ENCODE peak calls at places on chromosomes 11 and 22, in nine cellular contexts. R is cardiac muscle cell, C is body of pancreas, V is lower lobe of right lung, G is endothelial cell of umbilical vein, Z is thoracic aorta, I is pancreas, F is IMR-90, Y is suprapubic skin. D is an unnamed sample.

GRCh38 chr11:46855863-46856262 is 9.8 kb upstream of the CKAP5 start:
- DNase-seq in I (no peak), R (no peak), G (no peak), V (no peak), F (no peak), C (no peak), Y (no peak), Z (no peak), D (no peak)

GRCh38 chr11:68056317-68057285 is 17.8 kb downstream of the TCIRG1 start:
- DNase-seq in G (no peak), I (no peak), F (no peak), R (no peak), C (no peak), Y (no peak), V (no peak), Z (no peak), D (peak; percentile 13)

GRCh38 chr11:65429724-65430405 is 7.3 kb downstream of the NEAT1 start:
- DNase-seq in F (peak; percentile 80), R (no peak), Y (peak; percentile 88), I (peak; percentile 79), G (peak; percentile 79), Z (no peak), C (peak; percentile 82), V (peak; percentile 79), D (peak; percentile 87)

GRCh38 chr11:78525720-78526119 is 48.9 kb downstream of the NARS2 start:
- DNase-seq in C (no peak), V (no peak), G (no peak), Z (no peak), Y (no peak), I (no peak), F (no peak), R (no peak), D (no peak)

GRCh38 chr11:130042093-130042591 is 27.6 kb upstream of the APLP2 start:
- DNase-seq in I (no peak), F (peak; percentile 99), G (peak; percentile 95), Z (no peak), R (no peak), V (no peak), C (peak; percentile 40), Y (no peak), D (no peak)

GRCh38 chr11:48019230-48019584 is 38.8 kb downstream of the PTPRJ start:
- DNase-seq in G (peak; percentile 65), I (no peak), Z (no peak), V (no peak), F (no peak), C (no peak), R (no peak), Y (no peak), D (no peak)

GRCh38 chr11:19677380-19678080 is 35.1 kb upstream of the NAV2 start:
- DNase-seq in C (no peak), G (no peak), V (no peak), F (no peak), I (no peak), R (no peak), Y (no peak), Z (no peak), D (no peak)

GRCh38 chr11:131883332-131883731 is 512.9 kb downstream of the NTM start:
- DNase-seq in G (no peak), R (no peak), C (no peak), V (no peak), Y (no peak), F (no peak), Z (no peak), I (no peak), D (no peak)

GRCh38 chr11:7673724-7674434 is 579 bp upstream of the CYB5R2 start:
- DNase-seq in F (no peak), I (no peak), Y (peak; percentile 81), V (peak; percentile 53), Z (no peak), C (peak; percentile 36), R (peak; percentile 45), G (no peak), D (peak; percentile 72)

GRCh38 chr11:12815931-12816494 is 141.8 kb downstream of the TEAD1 start:
- DNase-seq in V (no peak), C (no peak), Y (no peak), Z (no peak), I (no peak), F (no peak), R (no peak), G (no peak), D (no peak)

GRCh38 chr11:12811861-12812260 is 137.6 kb downstream of the TEAD1 start:
- DNase-seq in I (no peak), C (no peak), V (no peak), Y (no peak), F (no peak), Z (no peak), R (no peak), G (no peak), D (no peak)

GRCh38 chr11:12815150-12815523 is 140.9 kb downstream of the TEAD1 start:
- DNase-seq in Y (no peak), F (no peak), V (no peak), G (peak; percentile 78), Z (no peak), I (no peak), R (no peak), C (no peak), D (no peak)

GRCh38 chr11:12812849-12813248 is 138.6 kb downstream of the TEAD1 start:
- DNase-seq in C (no peak), F (no peak), R (peak; percentile 32), G (no peak), Y (no peak), Z (no peak), I (no peak), V (no peak), D (no peak)

DNA sequence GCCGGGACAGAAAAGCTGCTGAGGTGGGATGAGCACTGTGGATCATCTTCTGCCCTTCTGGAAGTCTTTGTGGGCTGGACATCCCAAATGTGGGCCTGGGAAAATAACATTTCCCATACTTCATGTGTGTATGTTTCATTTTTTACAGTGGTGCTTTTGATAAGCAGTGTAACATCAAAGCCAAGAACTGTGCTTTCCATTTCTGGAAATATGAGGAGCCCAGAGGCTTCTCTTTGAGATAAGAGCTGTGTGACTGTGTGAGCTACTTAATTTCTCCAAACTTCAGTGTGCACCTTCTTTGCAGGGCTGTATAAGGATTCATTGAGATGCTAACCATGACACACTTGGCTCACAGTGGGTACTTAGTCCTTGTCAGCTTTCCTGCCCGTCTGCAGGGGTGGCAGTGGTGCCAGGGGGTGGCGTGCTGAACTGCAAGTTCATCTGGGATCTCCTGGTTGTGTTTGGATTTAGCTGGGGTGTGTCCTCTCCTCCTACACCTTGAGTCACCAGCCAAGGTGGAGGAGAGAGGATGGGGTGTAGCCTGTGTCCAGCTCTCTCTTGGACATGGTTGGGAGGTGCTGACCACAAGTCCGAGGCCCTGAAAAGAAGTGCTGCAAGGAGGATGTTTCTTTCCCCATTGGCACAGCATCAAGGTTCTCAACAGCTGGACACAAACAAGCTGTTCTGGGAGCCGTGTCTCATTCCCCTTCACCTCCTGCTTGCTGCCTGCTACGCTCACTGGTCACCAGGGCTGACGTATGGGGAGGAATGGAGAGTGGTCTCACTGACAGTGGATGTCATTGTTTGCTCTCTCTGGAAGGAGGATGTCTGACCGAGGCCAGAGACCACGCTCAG is 139.4 kb downstream of the TEAD1 start:
- DNase-seq in I (no peak), V (no peak), C (peak; percentile 46), R (no peak), Y (no peak), Z (no peak), F (peak; percentile 88), G (peak; percentile 17), D (no peak)
- H3K4me1 ChIP-seq in I (no peaks in the 10 kb centered on the region), V (peaks cover 51% of the 10 kb centered on the region), C (peaks cover 26% of the 10 kb centered on the region), R (peaks cover 39% of the 10 kb centered on the region), Y (peaks cover 52% of the 10 kb centered on the region), Z (peaks cover 10% of the 10 kb centered on the region), F (peaks cover 53% of the 10 kb centered on the region), G (peaks cover 15% of the 10 kb centered on the region), D (peaks cover 41% of the 10 kb centered on the region)

GRCh38 chr11:57568330-57568766 is 876 bp upstream of the UBE2L6 start:
- DNase-seq in Z (no peak), R (no peak), G (peak; percentile 72), V (no peak), C (peak; percentile 77), Y (peak; percentile 87), F (peak; percentile 67), I (no peak), D (no peak)
- TF ChIP-seq CTCF in Z (peak; percentile 90), R (peak; percentile 97), G (no peak), V (no peak), C (peak; percentile 87), Y (no peak), F (peak; percentile 90), I (no peak), D (peak; percentile 92)

DNA sequence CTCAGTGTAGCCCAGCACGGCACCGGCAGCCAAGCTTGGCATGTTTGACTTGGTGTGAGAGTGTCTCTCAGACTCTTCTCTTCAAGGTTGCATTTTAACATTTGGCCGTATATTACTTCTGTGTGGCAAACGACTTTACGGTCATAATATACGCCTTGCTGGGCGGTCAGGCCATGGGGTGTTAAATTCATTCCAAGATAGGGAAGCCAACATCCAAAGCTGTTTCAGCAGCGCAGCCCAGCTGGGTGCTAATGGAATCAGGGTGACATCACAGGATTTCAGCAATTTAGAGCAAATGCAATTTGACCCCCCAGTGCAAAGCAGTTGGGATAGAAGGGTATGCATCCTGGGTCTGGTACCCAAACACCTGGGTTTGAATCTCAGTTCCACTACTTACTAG is 16.7 kb upstream of the MYH9 start:
- DNase-seq in G (no peak), I (no peak), F (no peak), R (no peak), Z (no peak), Y (no peak), V (no peak), C (no peak), D (no peak)
- H3K4me1 ChIP-seq in G (peaks cover 2% of the 10 kb centered on the region), I (no peaks in the 10 kb centered on the region), F (peaks cover 4% of the 10 kb centered on the region), R (no peaks in the 10 kb centered on the region), Z (no peaks in the 10 kb centered on the region), Y (peaks cover under 1% of the 10 kb centered on the region), V (peaks cover 46% of the 10 kb centered on the region), C (peaks cover 5% of the 10 kb centered on the region), D (peaks cover 27% of the 10 kb centered on the region)

DNA sequence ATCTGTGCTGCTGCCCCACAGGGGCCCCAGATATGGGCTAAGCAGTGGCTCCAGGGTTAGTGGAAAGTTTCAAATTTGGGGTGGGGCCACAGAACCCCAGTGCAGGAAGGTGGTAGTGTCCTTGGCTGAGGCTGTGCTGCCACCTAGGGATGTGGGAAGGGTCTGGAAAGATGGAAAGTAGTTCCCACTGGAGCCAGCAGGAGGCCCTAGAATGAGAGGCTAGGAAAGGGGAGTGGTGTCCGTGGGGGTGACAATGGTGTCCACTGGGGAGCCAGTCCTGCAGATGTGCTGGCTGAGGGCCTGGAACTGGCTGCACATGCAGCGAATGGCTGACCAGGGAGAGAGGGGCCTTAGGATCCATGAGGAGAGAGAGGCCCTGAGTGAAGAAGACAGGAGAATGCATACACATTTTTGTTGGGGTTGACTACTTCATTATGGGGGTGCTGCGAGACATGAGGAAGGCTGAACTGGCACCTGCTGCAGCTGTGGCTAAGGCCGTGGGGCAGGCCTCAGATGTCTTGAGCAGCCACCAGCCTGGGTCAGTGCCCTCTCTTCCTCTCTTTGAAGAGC is 21.1 kb downstream of the RFPL3 start:
- DNase-seq in V (no peak), Y (no peak), F (peak; percentile 18), C (no peak), Z (no peak), I (no peak), R (peak; percentile 45), G (peak; percentile 62), D (no peak)
- TF ChIP-seq CTCF in V (peak; percentile 42), Y (no peak), F (peak; percentile 57), C (peak; percentile 52), Z (no peak), I (peak; percentile 8), R (peak; percentile 67), G (peak; percentile 92), D (peak; percentile 52)

GRCh38 chr11:76657139-76657823 is 13.3 kb downstream of the LRRC32 start:
- DNase-seq in Z (no peak), Y (peak; percentile 57), I (no peak), G (no peak), C (no peak), R (no peak), F (no peak), V (peak; percentile 21), D (peak; percentile 51)
- H3K4me1 ChIP-seq in Z (peaks cover 27% of the 10 kb centered on the region), Y (peaks cover 39% of the 10 kb centered on the region), I (no peaks in the 10 kb centered on the region), G (no peaks in the 10 kb centered on the region), C (no peaks in the 10 kb centered on the region), R (peaks cover 19% of the 10 kb centered on the region), F (peaks cover 36% of the 10 kb centered on the region), V (peaks cover 41% of the 10 kb centered on the region), D (peaks cover 5% of the 10 kb centered on the region)

D was measured in upper lobe of right lung.